ENCODE peak calls at places on chromosomes 5 and 9, in five cellular contexts. One of them, this sample, is unnamed. For H3K4me1, the result is how much of the 10 kb centered on the place peaks cover.

GRCh38 chr9:112496074-112496722 is 9.6 kb downstream of the KIAA1958 start:
- DNase-seq in astrocyte: no peak
- DNase-seq in ascending aorta: no peak
- DNase-seq in cardiac muscle cell: peak
- DNase-seq in aorta: no peak
- DNase-seq in this sample: no peak

GRCh38 chr9:92406506-92406905 is 2.1 kb upstream of the OGN start:
- DNase-seq in astrocyte: peak
- DNase-seq in cardiac muscle cell: peak
- DNase-seq in aorta: peak
- DNase-seq in ascending aorta: peak
- DNase-seq in this sample: peak

GRCh38 chr5:157343842-157344790 is 78.2 kb downstream of the CYFIP2 start:
- DNase-seq in cardiac muscle cell: no peak
- DNase-seq in astrocyte: no peak
- DNase-seq in aorta: no peak
- DNase-seq in ascending aorta: peak
- DNase-seq in this sample: no peak

GRCh38 chr5:169801324-169801777 is 164.3 kb downstream of the DOCK2 start:
- DNase-seq in astrocyte: peak
- DNase-seq in ascending aorta: no peak
- DNase-seq in cardiac muscle cell: peak
- DNase-seq in aorta: no peak
- DNase-seq in this sample: no peak

GRCh38 chr5:127892467-127893207 is 189.4 kb downstream of the CCDC192 start:
- DNase-seq in ascending aorta: no peak
- DNase-seq in aorta: no peak
- DNase-seq in astrocyte: peak
- DNase-seq in cardiac muscle cell: peak
- DNase-seq in this sample: no peak

GRCh38 chr5:160291467-160291866 is 20.9 kb downstream of the CCNJL start:
- DNase-seq in ascending aorta: no peak
- DNase-seq in cardiac muscle cell: no peak
- DNase-seq in aorta: no peak
- DNase-seq in astrocyte: no peak
- DNase-seq in this sample: no peak

GRCh38 chr5:84642795-84643194 is 258.1 kb upstream of the EDIL3 start:
- DNase-seq in astrocyte: peak
- DNase-seq in aorta: no peak
- DNase-seq in ascending aorta: no peak
- DNase-seq in cardiac muscle cell: peak
- DNase-seq in this sample: no peak

GRCh38 chr5:128687930-128688329 is 149.9 kb upstream of the FBN2 start:
- DNase-seq in ascending aorta: no peak
- DNase-seq in aorta: no peak
- DNase-seq in astrocyte: no peak
- DNase-seq in cardiac muscle cell: no peak
- DNase-seq in this sample: no peak

GRCh38 chr5:134575316-134575715 is 49.8 kb downstream of the JADE2 start:
- DNase-seq in cardiac muscle cell: no peak
- DNase-seq in astrocyte: no peak
- DNase-seq in aorta: no peak
- DNase-seq in ascending aorta: no peak
- DNase-seq in this sample: no peak

GRCh38 chr9:121736147-121736721 is 84.8 kb downstream of the DAB2IP start:
- DNase-seq in cardiac muscle cell: peak
- DNase-seq in ascending aorta: peak
- DNase-seq in aorta: peak
- DNase-seq in astrocyte: no peak
- DNase-seq in this sample: no peak

GRCh38 chr5:8685704-8686103 is 816.8 kb downstream of the MTRR start:
- DNase-seq in astrocyte: no peak
- DNase-seq in aorta: no peak
- DNase-seq in cardiac muscle cell: no peak
- DNase-seq in ascending aorta: no peak
- DNase-seq in this sample: no peak

GRCh38 chr9:36748322-36748899 is 175.7 kb downstream of the MELK start:
- DNase-seq in aorta: no peak
- DNase-seq in cardiac muscle cell: peak
- DNase-seq in ascending aorta: no peak
- DNase-seq in astrocyte: peak
- DNase-seq in this sample: peak

GRCh38 chr5:11504794-11505193 is 399.5 kb downstream of the CTNND2 start:
- DNase-seq in cardiac muscle cell: peak
- DNase-seq in aorta: no peak
- DNase-seq in astrocyte: peak
- DNase-seq in ascending aorta: no peak
- DNase-seq in this sample: no peak

GRCh38 chr5:124527220-124527991 is 219.0 kb downstream of the ZNF608 start:
- DNase-seq in cardiac muscle cell: peak
- DNase-seq in ascending aorta: peak
- DNase-seq in aorta: peak
- DNase-seq in astrocyte: peak
- DNase-seq in this sample: no peak

GRCh38 chr9:88984543-88984883 is 6.8 kb upstream of the S1PR3 start:
- DNase-seq in astrocyte: no peak
- DNase-seq in ascending aorta: peak
- DNase-seq in cardiac muscle cell: no peak
- DNase-seq in aorta: no peak
- DNase-seq in this sample: no peak

GRCh38 chr5:68252678-68253520 is 37.3 kb downstream of the PIK3R1 start:
- DNase-seq in cardiac muscle cell: peak
- DNase-seq in aorta: peak
- DNase-seq in ascending aorta: peak
- DNase-seq in astrocyte: peak
- DNase-seq in this sample: peak

GRCh38 chr5:150299571-150300327 is 3.0 kb downstream of the ARSI start:
- DNase-seq in cardiac muscle cell: peak
- DNase-seq in aorta: no peak
- DNase-seq in ascending aorta: no peak
- DNase-seq in astrocyte: peak
- DNase-seq in this sample: no peak

GRCh38 chr9:35680331-35681105 is 6.8 kb downstream of the CA9 start:
- DNase-seq in astrocyte: peak
- DNase-seq in ascending aorta: no peak
- DNase-seq in cardiac muscle cell: peak
- DNase-seq in aorta: peak
- DNase-seq in this sample: peak

GRCh38 chr9:92807031-92807756 is 42.6 kb upstream of the BICD2 start:
- DNase-seq in ascending aorta: no peak
- DNase-seq in astrocyte: no peak
- DNase-seq in cardiac muscle cell: no peak
- DNase-seq in aorta: no peak
- DNase-seq in this sample: no peak

GRCh38 chr5:139863855-139864558 is 68.4 kb downstream of the PSD2 start:
- DNase-seq in aorta: peak
- DNase-seq in astrocyte: peak
- DNase-seq in ascending aorta: peak
- DNase-seq in cardiac muscle cell: peak
- DNase-seq in this sample: peak

GRCh38 chr9:4144869-4145268 is 155.0 kb downstream of the GLIS3 start:
- DNase-seq in aorta: no peak
- DNase-seq in cardiac muscle cell: no peak
- DNase-seq in ascending aorta: no peak
- DNase-seq in astrocyte: no peak
- DNase-seq in this sample: no peak

GRCh38 chr9:15239816-15240215 is 67.2 kb downstream of the TTC39B start:
- DNase-seq in astrocyte: no peak
- DNase-seq in aorta: no peak
- DNase-seq in cardiac muscle cell: no peak
- DNase-seq in ascending aorta: no peak
- DNase-seq in this sample: no peak

GRCh38 chr9:87157366-87158031 is 210.2 kb upstream of the GAS1 start:
- DNase-seq in ascending aorta: peak
- DNase-seq in astrocyte: peak
- DNase-seq in cardiac muscle cell: no peak
- DNase-seq in aorta: no peak
- DNase-seq in this sample: no peak

GRCh38 chr9:6686396-6686795 is 40.9 kb upstream of the GLDC start:
- DNase-seq in aorta: no peak
- DNase-seq in cardiac muscle cell: peak
- DNase-seq in astrocyte: peak
- DNase-seq in ascending aorta: no peak
- DNase-seq in this sample: peak

GRCh38 chr9:13447551-13448422 is 168.3 kb upstream of the MPDZ start:
- DNase-seq in ascending aorta: no peak
- DNase-seq in astrocyte: no peak
- DNase-seq in aorta: no peak
- DNase-seq in cardiac muscle cell: peak
- DNase-seq in this sample: no peak

GRCh38 chr9:19551124-19551929 is 142.5 kb downstream of the ACER2 start:
- DNase-seq in astrocyte: no peak
- DNase-seq in aorta: no peak
- DNase-seq in ascending aorta: no peak
- DNase-seq in cardiac muscle cell: no peak
- DNase-seq in this sample: no peak

GRCh38 chr9:95940265-95940664 is 64.8 kb downstream of the ERCC6L2 start:
- DNase-seq in cardiac muscle cell: no peak
- DNase-seq in astrocyte: peak
- DNase-seq in ascending aorta: no peak
- DNase-seq in aorta: no peak
- DNase-seq in this sample: no peak

GRCh38 chr9:124428751-124429529 is 13.7 kb upstream of the PSMB7 start:
- DNase-seq in aorta: no peak
- DNase-seq in ascending aorta: no peak
- DNase-seq in astrocyte: no peak
- DNase-seq in cardiac muscle cell: no peak
- DNase-seq in this sample: no peak

GRCh38 chr9:89427621-89428221 is 70.2 kb downstream of the SEMA4D start:
- DNase-seq in astrocyte: no peak
- DNase-seq in ascending aorta: no peak
- DNase-seq in cardiac muscle cell: no peak
- DNase-seq in aorta: peak
- DNase-seq in this sample: no peak

GRCh38 chr5:109324941-109325340 is 84.8 kb downstream of the PJA2 start:
- DNase-seq in aorta: no peak
- DNase-seq in cardiac muscle cell: peak
- DNase-seq in astrocyte: no peak
- DNase-seq in ascending aorta: no peak
- DNase-seq in this sample: no peak

GRCh38 chr5:64977779-64978178 is 209.0 kb downstream of the CWC27 start:
- DNase-seq in ascending aorta: no peak
- DNase-seq in astrocyte: peak
- DNase-seq in aorta: no peak
- DNase-seq in cardiac muscle cell: peak
- DNase-seq in this sample: no peak

GRCh38 chr9:79574716-79575242 is 3.0 kb downstream of the TLE4 start:
- DNase-seq in ascending aorta: no peak
- DNase-seq in astrocyte: peak
- DNase-seq in aorta: no peak
- DNase-seq in cardiac muscle cell: no peak
- DNase-seq in this sample: no peak
- H3K4me1 ChIP-seq in ascending aorta: under half
- H3K4me1 ChIP-seq in astrocyte: under half
- H3K4me1 ChIP-seq in aorta: under half
- H3K4me1 ChIP-seq in cardiac muscle cell: under half
- H3K4me1 ChIP-seq in this sample: under half

DNA sequence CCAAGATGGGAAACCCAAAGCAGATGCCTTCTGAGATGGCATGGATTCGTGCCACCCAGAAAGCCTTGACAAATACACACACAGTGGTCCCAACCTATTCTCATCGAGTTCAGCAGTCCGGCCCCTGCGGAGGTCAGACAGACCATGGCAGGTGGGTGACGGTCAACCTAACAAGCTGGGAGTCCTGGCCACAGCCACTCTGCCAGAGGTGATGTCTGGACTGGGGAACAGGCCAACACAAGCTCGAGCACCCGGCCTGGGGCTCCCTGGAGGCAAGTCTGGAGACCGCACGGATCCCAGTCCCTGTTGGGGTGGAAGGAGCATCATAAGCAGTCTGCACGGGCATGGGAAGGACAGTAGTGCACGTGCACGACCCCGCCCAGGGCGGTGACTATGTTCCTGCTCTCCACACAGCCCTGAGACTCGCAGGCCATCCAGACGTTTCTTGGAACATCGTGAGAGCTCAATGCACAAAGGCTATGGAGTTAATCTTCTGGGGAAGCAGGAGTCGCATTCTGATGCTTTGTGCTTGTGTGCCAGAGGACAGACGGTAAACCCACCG is 45.4 kb upstream of the NOTCH1 start:
- DNase-seq in ascending aorta: no peak
- DNase-seq in cardiac muscle cell: no peak
- DNase-seq in astrocyte: no peak
- DNase-seq in aorta: no peak
- DNase-seq in this sample: no peak
- H3K4me1 ChIP-seq in ascending aorta: under half
- H3K4me1 ChIP-seq in cardiac muscle cell: under half
- H3K4me1 ChIP-seq in astrocyte: under half
- H3K4me1 ChIP-seq in aorta: under half
- H3K4me1 ChIP-seq in this sample: under half

DNA sequence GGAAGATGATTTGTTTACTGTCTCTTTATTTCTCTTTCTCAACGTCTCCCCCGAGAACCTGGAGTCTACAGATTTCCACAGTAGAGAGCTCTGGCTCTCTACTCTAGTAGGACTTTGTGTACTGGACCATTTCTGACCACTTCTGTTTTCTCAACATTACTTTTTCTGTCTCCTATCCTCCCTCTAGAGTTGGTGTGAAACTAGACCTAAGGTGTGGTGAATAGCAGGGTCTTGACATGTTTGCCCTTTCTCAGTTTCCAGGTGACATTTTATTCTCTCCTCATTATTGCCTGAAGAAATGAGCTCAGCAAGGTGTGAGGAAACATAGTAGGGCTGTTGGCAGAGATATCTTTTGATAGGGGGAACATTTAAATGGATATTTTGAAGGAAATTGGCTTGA is 62.1 kb upstream of the IL6ST start:
- DNase-seq in ascending aorta: no peak
- DNase-seq in cardiac muscle cell: no peak
- DNase-seq in astrocyte: no peak
- DNase-seq in aorta: no peak
- DNase-seq in this sample: no peak
- H3K4me1 ChIP-seq in ascending aorta: under half
- H3K4me1 ChIP-seq in cardiac muscle cell: under half
- H3K4me1 ChIP-seq in astrocyte: under half
- H3K4me1 ChIP-seq in aorta: under half
- H3K4me1 ChIP-seq in this sample: under half

DNA sequence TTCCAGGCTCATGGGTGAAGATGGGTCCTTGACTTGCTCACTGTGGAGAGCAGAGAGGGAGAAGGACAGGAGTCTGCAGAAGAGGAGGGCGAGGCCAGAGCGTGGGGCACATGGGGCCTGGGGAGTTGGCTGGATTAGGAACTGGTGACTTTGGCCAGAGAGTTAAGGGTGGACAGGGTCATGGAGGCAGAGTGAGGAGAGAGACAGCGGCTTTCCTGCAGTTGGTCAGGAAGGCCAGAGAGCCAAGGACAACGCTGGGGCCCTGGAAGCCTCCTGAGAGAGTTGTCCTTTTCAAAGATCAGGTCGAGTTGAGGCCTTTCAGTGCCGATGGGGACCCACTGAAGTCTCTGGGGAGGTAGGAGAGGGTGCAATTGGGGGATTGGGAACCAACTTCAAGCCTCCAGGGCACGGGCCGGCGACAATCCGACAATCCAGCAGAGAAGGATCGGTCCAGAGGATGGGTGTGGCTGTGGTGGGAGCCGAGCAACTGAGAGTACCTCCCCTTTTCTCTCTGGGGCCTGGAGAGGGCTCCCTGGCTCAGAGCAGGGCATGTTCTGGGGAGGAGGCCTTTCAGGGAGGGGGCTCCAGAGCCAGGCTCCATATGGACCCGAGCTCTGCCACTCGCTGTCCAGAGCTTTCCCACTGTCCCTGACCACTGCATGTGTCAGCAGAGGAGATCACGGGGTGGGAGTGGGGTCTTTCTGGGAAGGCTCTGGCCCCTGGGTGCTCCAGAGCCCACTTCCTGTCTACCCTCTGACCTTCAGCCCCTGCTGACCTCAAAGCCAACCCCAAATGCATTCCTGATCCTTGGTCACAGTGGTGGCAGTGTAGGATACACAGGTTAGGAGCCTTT is 7.5 kb upstream of the PHYHD1 start:
- DNase-seq in ascending aorta: no peak
- DNase-seq in astrocyte: no peak
- DNase-seq in cardiac muscle cell: no peak
- DNase-seq in aorta: no peak
- DNase-seq in this sample: no peak
- H3K4me1 ChIP-seq in ascending aorta: half or more
- H3K4me1 ChIP-seq in astrocyte: under half
- H3K4me1 ChIP-seq in cardiac muscle cell: under half
- H3K4me1 ChIP-seq in aorta: under half
- H3K4me1 ChIP-seq in this sample: under half